ENCODE peak calls at places on chromosomes 6 and 20, in six cellular contexts. V is left lung, J is breast epithelium, W is pancreas, F is esophagus squamous epithelium, L is Karpas-422. D is an unnamed sample. For H3K4me1 and H3K36me3, the result is how much of the 10 kb centered on the place peaks cover.

GRCh38 chr20:61118429-61119224 is 133.4 kb upstream of the CDH4 start:
- DNase-seq in L (no peak), F (no peak), W (no peak), V (no peak), J (no peak), D (no peak)

GRCh38 chr6:16519265-16520242 is 241.7 kb downstream of the ATXN1 start:
- DNase-seq in J (no peak), L (no peak), V (no peak), W (peak), F (no peak), D (no peak)

GRCh38 chr6:166520905-166521834 is 65.3 kb downstream of the RAMACL start:
- DNase-seq in V (no peak), L (no peak), J (no peak), F (no peak), W (no peak), D (no peak)

GRCh38 chr6:73796881-73797280 is 100.9 kb downstream of the CD109 start:
- DNase-seq in V (no peak), J (no peak), F (no peak), L (no peak), W (no peak), D (no peak)

GRCh38 chr6:156017838-156018237 is 562.2 kb upstream of the NOX3 start:
- DNase-seq in F (no peak), W (no peak), L (no peak), J (no peak), V (no peak), D (no peak)

GRCh38 chr6:159415540-159415939 is 246.3 kb downstream of the FNDC1 start:
- DNase-seq in V (no peak), J (no peak), W (no peak), L (no peak), F (no peak), D (no peak)

GRCh38 chr6:18379376-18380117 is 7.6 kb upstream of the RNF144B start:
- DNase-seq in F (no peak), W (no peak), L (no peak), J (no peak), V (no peak), D (no peak)

GRCh38 chr6:37653229-37653628 is 44.5 kb downstream of the MDGA1 start:
- DNase-seq in V (no peak), F (no peak), J (no peak), W (no peak), L (no peak), D (no peak)

GRCh38 chr20:62400021-62400420 is 7.1 kb downstream of the CABLES2 start:
- DNase-seq in V (no peak), L (no peak), F (no peak), W (no peak), J (no peak), D (no peak)

DNA sequence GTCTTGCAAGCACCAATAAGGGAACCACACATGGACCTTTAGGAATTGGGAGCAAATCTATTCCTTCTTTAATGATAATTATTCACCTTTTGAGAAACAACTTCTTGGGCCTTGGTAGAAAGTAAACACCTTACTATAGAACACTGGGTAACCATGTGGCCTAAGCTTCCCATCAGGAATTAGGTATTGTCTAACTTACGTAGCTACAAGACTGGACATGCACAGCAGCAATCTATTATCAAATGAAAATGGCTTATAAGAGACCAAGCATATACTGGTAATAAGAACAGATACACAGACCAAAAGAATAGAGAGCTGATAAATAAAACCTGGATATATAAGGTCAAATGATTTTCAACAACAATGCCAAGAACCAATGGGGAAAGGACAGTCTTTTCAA is 16.8 kb downstream of the TCP11 start:
- DNase-seq in F (no peak), W (no peak), V (no peak), L (no peak), J (no peak), D (no peak)
- H3K4me3 ChIP-seq in F (no peak), W (no peak), V (no peak), L (no peak), J (no peak), D (no peak)

GRCh38 chr6:53811082-53811481 is 16.3 kb downstream of the LRRC1 start:
- DNase-seq in F (no peak), L (no peak), J (peak), W (peak), V (peak), D (no peak)
- H3K4me1 ChIP-seq in F (under half), L (under half), J (under half), W (under half), V (under half), D (under half)

GRCh38 chr20:1363522-1363921 is 29.3 kb downstream of the FKBP1A start:
- DNase-seq in L (no peak), J (no peak), W (no peak), V (no peak), F (no peak), D (peak)

GRCh38 chr20:1362484-1362883 is 30.4 kb downstream of the FKBP1A start:
- DNase-seq in J (no peak), V (no peak), W (no peak), L (no peak), F (no peak), D (peak)

GRCh38 chr20:1360094-1360493 is 31.2 kb upstream of the SDCBP2 start:
- DNase-seq in J (no peak), W (no peak), F (no peak), L (no peak), V (no peak), D (no peak)

GRCh38 chr20:1353956-1354355 is 25.0 kb upstream of the SDCBP2 start:
- DNase-seq in V (no peak), W (no peak), F (no peak), J (no peak), L (no peak), D (no peak)

GRCh38 chr20:1357921-1358671 is 29.2 kb upstream of the SDCBP2 start:
- DNase-seq in J (no peak), L (no peak), W (no peak), V (no peak), F (no peak), D (peak)
- H3K36me3 ChIP-seq in J (under half), L (half or more), W (under half), V (under half), F (half or more), D (half or more)

GRCh38 chr20:17530716-17531536 is at the start of gene BFSP1:
- DNase-seq in L (peak), V (peak), J (peak), F (no peak), W (peak), D (no peak)
- H3K4me3 ChIP-seq in L (peak), V (peak), J (peak), F (peak), W (peak), D (peak)

GRCh38 chr6:157097255-157097936 is 225.9 kb downstream of the TMEM242 start:
- DNase-seq in J (no peak), L (no peak), V (no peak), F (no peak), W (no peak), D (no peak)
- H3K4me1 ChIP-seq in J (under half), L (under half), V (under half), F (under half), W (under half), D (under half)

GRCh38 chr6:89506716-89507597 is 74.0 kb downstream of the ANKRD6 start:
- DNase-seq in F (no peak), V (no peak), W (no peak), L (no peak), J (no peak), D (no peak)

GRCh38 chr6:89508755-89509563 is 76.0 kb downstream of the ANKRD6 start:
- DNase-seq in J (no peak), W (peak), L (no peak), F (no peak), V (peak), D (no peak)

GRCh38 chr6:89510393-89510792 is 77.4 kb downstream of the ANKRD6 start:
- DNase-seq in V (no peak), W (no peak), F (no peak), L (no peak), J (no peak), D (no peak)

GRCh38 chr6:89505847-89506246 is 72.9 kb downstream of the ANKRD6 start:
- DNase-seq in W (no peak), L (no peak), J (no peak), V (no peak), F (no peak), D (no peak)

DNA sequence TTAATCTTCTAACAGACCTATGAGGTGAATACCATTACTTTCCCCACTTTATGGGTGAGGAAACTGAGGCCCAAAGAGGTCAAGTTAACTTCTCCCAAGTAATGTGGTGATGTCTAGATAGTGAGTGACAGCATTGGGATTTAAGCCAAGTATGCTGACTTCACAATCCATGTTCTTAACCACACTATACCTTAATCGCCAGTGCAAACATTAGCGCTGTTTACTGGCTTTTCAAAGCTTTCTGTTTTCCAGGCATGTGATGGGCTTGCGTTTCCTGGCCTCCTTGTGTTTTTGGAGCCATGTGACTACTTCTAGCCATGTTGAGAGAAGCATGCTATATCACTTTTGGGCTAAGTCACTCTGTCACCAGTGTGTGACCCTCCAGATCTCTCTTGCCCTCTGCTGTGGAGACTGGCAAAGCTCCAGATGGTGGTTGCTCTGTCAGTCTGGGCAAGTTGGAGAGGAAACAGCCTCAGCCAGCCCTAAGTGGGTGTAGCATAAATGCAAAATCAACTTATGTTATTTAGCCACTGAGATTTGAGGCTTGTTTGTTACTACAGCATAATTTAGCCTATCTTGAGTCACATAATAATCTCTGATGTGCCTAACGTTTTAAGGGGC is 76.9 kb downstream of the ANKRD6 start:
- DNase-seq in F (no peak), L (no peak), J (no peak), V (no peak), W (no peak), D (no peak)
- H3K36me3 ChIP-seq in F (under half), L (under half), J (under half), V (under half), W (under half), D (under half)

DNA sequence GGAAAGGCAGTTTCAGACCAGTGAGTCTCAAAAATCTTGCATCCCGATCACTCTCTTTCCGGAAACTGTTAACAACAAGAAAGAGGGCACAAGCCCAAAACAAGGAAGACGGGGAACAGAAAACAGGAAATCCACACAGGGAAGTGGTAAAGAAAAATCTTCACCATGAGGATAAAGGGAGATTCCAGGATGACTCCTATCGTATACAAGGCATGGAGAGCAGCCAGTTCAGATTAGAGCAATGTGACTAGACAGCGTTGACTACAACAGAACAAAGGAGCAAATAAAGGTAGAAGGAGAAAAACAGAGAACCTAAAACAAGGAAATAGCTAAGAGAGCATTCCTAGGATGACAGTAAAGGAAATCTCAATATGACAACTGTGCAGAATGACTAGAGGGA is 26.5 kb downstream of the VNN1 start:
- DNase-seq in L (no peak), J (no peak), V (no peak), F (no peak), W (no peak), D (no peak)
- H3K4me3 ChIP-seq in L (no peak), J (no peak), V (no peak), F (no peak), W (no peak), D (no peak)

GRCh38 chr6:52560462-52560861 is 16.4 kb downstream of the TRAM2 start:
- DNase-seq in L (no peak), F (no peak), V (no peak), W (no peak), J (no peak), D (no peak)

GRCh38 chr6:52555531-52556228 is 21.2 kb downstream of the TRAM2 start:
- DNase-seq in F (no peak), L (no peak), W (no peak), V (no peak), J (no peak), D (no peak)

GRCh38 chr6:52554684-52555280 is 22.1 kb downstream of the TRAM2 start:
- DNase-seq in W (no peak), L (no peak), F (no peak), J (no peak), V (no peak), D (no peak)

GRCh38 chr6:52558266-52559000 is 18.4 kb downstream of the TRAM2 start:
- DNase-seq in J (no peak), W (no peak), L (no peak), V (no peak), F (no peak), D (no peak)

GRCh38 chr6:52557389-52558265 is 19.2 kb downstream of the TRAM2 start:
- DNase-seq in V (no peak), J (no peak), F (no peak), L (no peak), W (no peak), D (no peak)
- H3K4me1 ChIP-seq in V (under half), J (under half), F (under half), L (under half), W (under half), D (half or more)

DNA sequence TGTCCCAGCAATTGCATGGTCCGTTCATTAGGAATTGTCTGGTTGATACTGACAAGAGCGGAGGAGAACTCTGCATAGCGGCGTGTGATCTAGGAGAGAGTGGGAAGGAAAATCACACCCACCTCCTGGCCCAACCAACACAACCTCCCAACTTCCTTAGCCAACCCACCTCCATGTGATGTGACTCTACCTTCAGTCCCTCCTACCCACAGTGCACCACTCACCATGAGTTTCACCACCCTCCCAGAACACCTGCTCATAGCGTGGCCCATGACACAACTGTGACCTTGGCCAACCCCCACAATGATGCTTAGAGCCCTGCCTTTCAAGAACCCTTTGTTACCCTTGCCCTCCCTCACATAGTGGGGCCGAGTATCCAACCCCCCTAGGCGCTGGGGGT is 7.7 kb downstream of the VPS52 start:
- DNase-seq in L (no peak), V (no peak), F (no peak), J (no peak), W (no peak), D (no peak)
- H3K36me3 ChIP-seq in L (under half), V (under half), F (half or more), J (under half), W (under half), D (half or more)

GRCh38 chr6:139134817-139135577 is at the start of gene HECA:
- DNase-seq in L (peak), J (peak), V (peak), F (peak), W (peak), D (peak)

GRCh38 chr6:139135578-139136545 is 982 bp downstream of the HECA start:
- DNase-seq in F (no peak), V (peak), L (peak), J (no peak), W (peak), D (no peak)

GRCh38 chr6:139133272-139133671 is 1.6 kb upstream of the HECA start:
- DNase-seq in V (no peak), J (no peak), W (no peak), F (no peak), L (peak), D (no peak)

GRCh38 chr6:139131736-139132285 is 3.1 kb upstream of the HECA start:
- DNase-seq in V (no peak), F (no peak), J (no peak), L (peak), W (no peak), D (no peak)

GRCh38 chr6:139133733-139134360 is 1.0 kb upstream of the HECA start:
- DNase-seq in W (no peak), F (no peak), V (no peak), J (no peak), L (peak), D (no peak)
- H3K4me3 ChIP-seq in W (no peak), F (peak), V (no peak), J (no peak), L (peak), D (no peak)